ENCODE peak calls at places on chromosomes 7 and 10, in ten cellular contexts. One of them, this sample, is unnamed.

GRCh38 chr7:70556761-70557160 is 575.2 kb upstream of the GALNT17 start:
- DNase-seq in ovary: no peak
- DNase-seq in fibroblast of pulmonary artery: no peak
- DNase-seq in heart left ventricle: no peak
- DNase-seq in dorsolateral prefrontal cortex: no peak
- DNase-seq in LNCaP clone FGC: no peak
- DNase-seq in iPS DF 6.9: no peak
- DNase-seq in HuH-7.5: no peak
- DNase-seq in GM10248: no peak
- DNase-seq in iris pigment epithelial cell: no peak
- DNase-seq in this sample: no peak

GRCh38 chr10:12432402-12433189 is 83.2 kb downstream of the CAMK1D start:
- DNase-seq in dorsolateral prefrontal cortex: no peak
- DNase-seq in GM10248: no peak
- DNase-seq in ovary: no peak
- DNase-seq in iPS DF 6.9: no peak
- DNase-seq in LNCaP clone FGC: no peak
- DNase-seq in iris pigment epithelial cell: no peak
- DNase-seq in HuH-7.5: no peak
- DNase-seq in fibroblast of pulmonary artery: no peak
- DNase-seq in heart left ventricle: no peak
- DNase-seq in this sample: no peak

GRCh38 chr10:52961298-52961697 is 188.7 kb upstream of the MBL2 start:
- DNase-seq in HuH-7.5: no peak
- DNase-seq in heart left ventricle: no peak
- DNase-seq in LNCaP clone FGC: peak; percentile 23
- DNase-seq in fibroblast of pulmonary artery: no peak
- DNase-seq in dorsolateral prefrontal cortex: no peak
- DNase-seq in GM10248: no peak
- DNase-seq in iPS DF 6.9: no peak
- DNase-seq in iris pigment epithelial cell: no peak
- DNase-seq in ovary: no peak
- DNase-seq in this sample: no peak

GRCh38 chr10:74194999-74195398 is 44.0 kb downstream of the ADK start:
- DNase-seq in LNCaP clone FGC: no peak
- DNase-seq in iris pigment epithelial cell: peak; percentile 33
- DNase-seq in HuH-7.5: no peak
- DNase-seq in fibroblast of pulmonary artery: peak; percentile 27
- DNase-seq in iPS DF 6.9: no peak
- DNase-seq in heart left ventricle: no peak
- DNase-seq in dorsolateral prefrontal cortex: no peak
- DNase-seq in GM10248: no peak
- DNase-seq in ovary: no peak
- DNase-seq in this sample: peak; percentile 18

GRCh38 chr7:87471430-87471829 is 4.0 kb downstream of the ABCB4 start:
- DNase-seq in heart left ventricle: no peak
- DNase-seq in HuH-7.5: no peak
- DNase-seq in GM10248: no peak
- DNase-seq in ovary: no peak
- DNase-seq in iris pigment epithelial cell: no peak
- DNase-seq in iPS DF 6.9: no peak
- DNase-seq in LNCaP clone FGC: no peak
- DNase-seq in fibroblast of pulmonary artery: no peak
- DNase-seq in dorsolateral prefrontal cortex: no peak
- DNase-seq in this sample: no peak

GRCh38 chr7:75962607-75963382 is 31.6 kb downstream of the TMEM120A start:
- DNase-seq in fibroblast of pulmonary artery: peak; percentile 84
- DNase-seq in LNCaP clone FGC: no peak
- DNase-seq in GM10248: no peak
- DNase-seq in iPS DF 6.9: no peak
- DNase-seq in iris pigment epithelial cell: peak; percentile 25
- DNase-seq in dorsolateral prefrontal cortex: no peak
- DNase-seq in ovary: peak; percentile 77
- DNase-seq in HuH-7.5: no peak
- DNase-seq in heart left ventricle: peak; percentile 71
- DNase-seq in this sample: peak; percentile 87

GRCh38 chr7:102042016-102042656 is 224.7 kb downstream of the CUX1 start:
- DNase-seq in heart left ventricle: no peak
- DNase-seq in iPS DF 6.9: no peak
- DNase-seq in GM10248: no peak
- DNase-seq in dorsolateral prefrontal cortex: no peak
- DNase-seq in LNCaP clone FGC: no peak
- DNase-seq in fibroblast of pulmonary artery: peak; percentile 61
- DNase-seq in HuH-7.5: no peak
- DNase-seq in ovary: no peak
- DNase-seq in iris pigment epithelial cell: peak; percentile 86
- DNase-seq in this sample: peak; percentile 51

GRCh38 chr7:152568972-152569371 is 107.0 kb downstream of the XRCC2 start:
- DNase-seq in HuH-7.5: no peak
- DNase-seq in dorsolateral prefrontal cortex: no peak
- DNase-seq in GM10248: no peak
- DNase-seq in fibroblast of pulmonary artery: no peak
- DNase-seq in iPS DF 6.9: no peak
- DNase-seq in LNCaP clone FGC: no peak
- DNase-seq in iris pigment epithelial cell: no peak
- DNase-seq in heart left ventricle: no peak
- DNase-seq in ovary: no peak
- DNase-seq in this sample: no peak

GRCh38 chr7:106114735-106115383 is 2.7 kb upstream of the SYPL1 start:
- DNase-seq in ovary: no peak
- DNase-seq in dorsolateral prefrontal cortex: no peak
- DNase-seq in iPS DF 6.9: no peak
- DNase-seq in fibroblast of pulmonary artery: no peak
- DNase-seq in LNCaP clone FGC: no peak
- DNase-seq in iris pigment epithelial cell: no peak
- DNase-seq in HuH-7.5: no peak
- DNase-seq in GM10248: no peak
- DNase-seq in heart left ventricle: no peak
- DNase-seq in this sample: no peak

GRCh38 chr10:104376784-104377300 is 23.2 kb downstream of the CFAP58 start:
- DNase-seq in fibroblast of pulmonary artery: no peak
- DNase-seq in iPS DF 6.9: no peak
- DNase-seq in ovary: no peak
- DNase-seq in LNCaP clone FGC: no peak
- DNase-seq in iris pigment epithelial cell: peak; percentile 3
- DNase-seq in HuH-7.5: no peak
- DNase-seq in heart left ventricle: no peak
- DNase-seq in GM10248: no peak
- DNase-seq in dorsolateral prefrontal cortex: no peak
- DNase-seq in this sample: no peak

GRCh38 chr10:36172574-36172973 is 530.5 kb upstream of the FZD8 start:
- DNase-seq in HuH-7.5: no peak
- DNase-seq in fibroblast of pulmonary artery: peak; percentile 69
- DNase-seq in ovary: no peak
- DNase-seq in LNCaP clone FGC: no peak
- DNase-seq in iris pigment epithelial cell: peak; percentile 90
- DNase-seq in heart left ventricle: no peak
- DNase-seq in iPS DF 6.9: no peak
- DNase-seq in dorsolateral prefrontal cortex: no peak
- DNase-seq in GM10248: no peak
- DNase-seq in this sample: peak; percentile 33

This sample was measured in AG08395.